ENCODE peak calls at places on chromosomes 13 and 19, in four cellular contexts. One of them, this sample, is unnamed. For H3K4me1, the result is how much of the 10 kb centered on the place peaks cover.

GRCh38 chr13:55815458-55816033 is 1325.2 kb upstream of the PRR20A start:
- DNase-seq in neural progenitor cell: no peak
- DNase-seq in adrenal gland: no peak
- DNase-seq in left ventricle myocardium inferior: no peak
- DNase-seq in this sample: no peak

GRCh38 chr13:113060557-113061270 is 44.9 kb upstream of the F7 start:
- DNase-seq in neural progenitor cell: no peak
- DNase-seq in adrenal gland: no peak
- DNase-seq in left ventricle myocardium inferior: peak
- DNase-seq in this sample: no peak

GRCh38 chr13:102870677-102871415 is 25.0 kb downstream of the ERCC5 start:
- DNase-seq in neural progenitor cell: peak
- DNase-seq in adrenal gland: peak
- DNase-seq in left ventricle myocardium inferior: peak
- DNase-seq in this sample: peak

GRCh38 chr13:41060723-41061074 is 610 bp upstream of the WBP4 start:
- DNase-seq in neural progenitor cell: peak
- DNase-seq in adrenal gland: peak
- DNase-seq in left ventricle myocardium inferior: peak
- DNase-seq in this sample: peak

GRCh38 chr19:44816301-44816700 is 7.4 kb downstream of the BCAM start:
- DNase-seq in neural progenitor cell: no peak
- DNase-seq in adrenal gland: no peak
- DNase-seq in left ventricle myocardium inferior: no peak
- DNase-seq in this sample: no peak

GRCh38 chr13:40776681-40777165 is 5.7 kb upstream of the MRPS31 start:
- DNase-seq in neural progenitor cell: no peak
- DNase-seq in adrenal gland: no peak
- DNase-seq in left ventricle myocardium inferior: no peak
- DNase-seq in this sample: peak

GRCh38 chr13:24288870-24289269 is 20.5 kb upstream of the C1QTNF9 start:
- DNase-seq in neural progenitor cell: no peak
- DNase-seq in adrenal gland: no peak
- DNase-seq in left ventricle myocardium inferior: no peak
- DNase-seq in this sample: no peak

GRCh38 chr13:84137292-84137691 is 255.0 kb upstream of the SLITRK1 start:
- DNase-seq in neural progenitor cell: no peak
- DNase-seq in adrenal gland: no peak
- DNase-seq in left ventricle myocardium inferior: no peak
- DNase-seq in this sample: no peak

GRCh38 chr13:76717092-76717491 is 169.1 kb downstream of the KCTD12 start:
- DNase-seq in neural progenitor cell: no peak
- DNase-seq in adrenal gland: peak
- DNase-seq in left ventricle myocardium inferior: no peak
- DNase-seq in this sample: no peak

GRCh38 chr13:85266331-85266730 is 532.9 kb downstream of the SLITRK6 start:
- DNase-seq in neural progenitor cell: no peak
- DNase-seq in adrenal gland: no peak
- DNase-seq in left ventricle myocardium inferior: no peak
- DNase-seq in this sample: no peak

GRCh38 chr13:20195846-20196245 is 3.1 kb upstream of the GJB2 start:
- DNase-seq in neural progenitor cell: no peak
- DNase-seq in adrenal gland: no peak
- DNase-seq in left ventricle myocardium inferior: no peak
- DNase-seq in this sample: no peak

GRCh38 chr19:4991996-4992698 is 23.2 kb downstream of the KDM4B start:
- DNase-seq in neural progenitor cell: no peak
- DNase-seq in adrenal gland: peak
- DNase-seq in left ventricle myocardium inferior: no peak
- DNase-seq in this sample: no peak

GRCh38 chr19:34351382-34351802 is 13.6 kb upstream of the GPI start:
- DNase-seq in neural progenitor cell: no peak
- DNase-seq in adrenal gland: peak
- DNase-seq in left ventricle myocardium inferior: no peak
- DNase-seq in this sample: no peak

GRCh38 chr19:41364546-41365391 is 820 bp upstream of the B9D2 start:
- DNase-seq in neural progenitor cell: no peak
- DNase-seq in adrenal gland: no peak
- DNase-seq in left ventricle myocardium inferior: no peak
- DNase-seq in this sample: no peak

GRCh38 chr13:99606322-99607089 is 105.2 kb downstream of the TM9SF2 start:
- DNase-seq in neural progenitor cell: peak
- DNase-seq in adrenal gland: peak
- DNase-seq in left ventricle myocardium inferior: peak
- DNase-seq in this sample: peak

GRCh38 chr13:98878421-98879126 is 99.3 kb downstream of the DOCK9 start:
- DNase-seq in neural progenitor cell: no peak
- DNase-seq in adrenal gland: no peak
- DNase-seq in left ventricle myocardium inferior: no peak
- DNase-seq in this sample: no peak

GRCh38 chr19:34577531-34578101 is 96.1 kb downstream of the WTIP start:
- DNase-seq in neural progenitor cell: peak
- DNase-seq in adrenal gland: no peak
- DNase-seq in left ventricle myocardium inferior: no peak
- DNase-seq in this sample: no peak

GRCh38 chr19:30360378-30361106 is 11.6 kb upstream of the ZNF536 start:
- DNase-seq in neural progenitor cell: peak
- DNase-seq in adrenal gland: no peak
- DNase-seq in left ventricle myocardium inferior: no peak
- DNase-seq in this sample: no peak

GRCh38 chr13:20144141-20144850 is 16.6 kb downstream of the GJA3 start:
- DNase-seq in neural progenitor cell: no peak
- DNase-seq in adrenal gland: no peak
- DNase-seq in left ventricle myocardium inferior: no peak
- DNase-seq in this sample: no peak

GRCh38 chr13:59269476-59269875 is 894.3 kb downstream of the DIAPH3 start:
- DNase-seq in neural progenitor cell: no peak
- DNase-seq in adrenal gland: no peak
- DNase-seq in left ventricle myocardium inferior: no peak
- DNase-seq in this sample: no peak

DNA sequence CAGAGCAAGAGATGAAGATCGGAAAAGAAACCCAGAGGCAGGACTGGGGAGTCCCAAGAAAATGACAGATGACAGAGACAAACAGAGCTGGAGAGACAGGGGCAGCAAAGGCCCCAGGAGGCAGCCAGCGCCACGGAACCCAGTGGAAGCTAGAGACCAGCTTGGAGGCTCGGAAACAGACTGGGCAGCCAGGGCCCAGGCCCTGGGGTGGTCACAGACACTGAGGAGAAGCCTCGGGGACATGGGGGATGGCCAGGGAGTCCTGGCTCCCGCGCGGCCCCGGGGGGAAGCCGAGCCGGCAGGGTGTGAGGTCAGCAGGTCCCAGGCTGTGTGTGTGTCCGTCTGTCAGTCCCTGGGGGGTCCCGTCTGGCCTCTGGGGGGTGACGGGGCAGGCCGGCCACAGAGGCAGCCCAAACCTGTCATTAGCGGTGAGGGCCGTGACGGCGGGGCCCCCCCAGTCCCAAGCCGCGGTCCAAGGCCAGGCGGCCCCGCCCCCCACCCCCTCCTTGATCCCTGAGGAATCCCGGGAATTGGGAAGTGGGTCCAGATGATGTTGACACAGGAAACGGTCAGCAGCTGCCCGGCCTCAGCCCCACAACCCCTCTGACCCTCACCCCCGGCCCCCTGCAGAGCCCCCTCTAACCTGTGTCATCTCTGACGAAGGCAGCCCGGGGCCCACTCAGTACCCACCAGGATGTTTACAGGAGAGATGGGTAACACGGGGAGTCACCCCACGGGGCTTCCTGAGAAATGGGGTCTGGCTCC is 2.5 kb upstream of the TMEM190 start:
- DNase-seq in neural progenitor cell: peak
- DNase-seq in adrenal gland: no peak
- DNase-seq in left ventricle myocardium inferior: no peak
- DNase-seq in this sample: no peak
- H3K27ac ChIP-seq in neural progenitor cell: no peak
- H3K27ac ChIP-seq in adrenal gland: no peak
- H3K27ac ChIP-seq in left ventricle myocardium inferior: no peak
- H3K27ac ChIP-seq in this sample: no peak

GRCh38 chr13:50867641-50867952 is 24.1 kb upstream of the DLEU7 start:
- DNase-seq in neural progenitor cell: peak
- DNase-seq in adrenal gland: no peak
- DNase-seq in left ventricle myocardium inferior: no peak
- DNase-seq in this sample: no peak

GRCh38 chr13:50866817-50867640 is 23.5 kb upstream of the DLEU7 start:
- DNase-seq in neural progenitor cell: no peak
- DNase-seq in adrenal gland: no peak
- DNase-seq in left ventricle myocardium inferior: no peak
- DNase-seq in this sample: no peak

DNA sequence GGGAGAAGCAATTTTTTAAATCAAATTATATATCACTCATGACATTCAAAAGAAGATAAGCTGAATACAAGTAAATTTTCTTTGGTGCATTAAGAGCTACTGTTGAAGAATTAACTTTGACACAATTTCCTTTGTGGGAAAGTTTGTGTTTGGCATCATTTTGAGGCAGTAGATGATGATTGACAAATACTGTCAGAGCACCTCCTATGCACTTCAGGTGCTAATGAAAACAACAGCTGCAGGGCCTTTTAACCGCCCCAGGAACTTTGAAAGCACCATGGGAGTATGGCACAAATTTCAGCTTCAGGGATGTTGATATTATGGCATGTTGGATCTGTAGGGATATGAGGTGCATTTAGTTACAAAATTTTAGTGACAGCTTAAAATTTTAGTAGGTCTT is 21.0 kb upstream of the DLEU7 start:
- DNase-seq in neural progenitor cell: no peak
- DNase-seq in adrenal gland: no peak
- DNase-seq in left ventricle myocardium inferior: no peak
- DNase-seq in this sample: no peak
- H3K4me1 ChIP-seq in neural progenitor cell: under half
- H3K4me1 ChIP-seq in adrenal gland: under half
- H3K4me1 ChIP-seq in left ventricle myocardium inferior: under half
- H3K4me1 ChIP-seq in this sample: under half

GRCh38 chr19:28465317-28466086 is 747.4 kb downstream of the UQCRFS1 start:
- DNase-seq in neural progenitor cell: no peak
- DNase-seq in adrenal gland: no peak
- DNase-seq in left ventricle myocardium inferior: no peak
- DNase-seq in this sample: no peak
- H3K4me3 ChIP-seq in neural progenitor cell: no peak
- H3K4me3 ChIP-seq in adrenal gland: no peak
- H3K4me3 ChIP-seq in left ventricle myocardium inferior: no peak
- H3K4me3 ChIP-seq in this sample: no peak

GRCh38 chr13:43737524-43737923 is 49.2 kb downstream of the ENOX1 start:
- DNase-seq in neural progenitor cell: no peak
- DNase-seq in adrenal gland: no peak
- DNase-seq in left ventricle myocardium inferior: no peak
- DNase-seq in this sample: no peak
- H3K27ac ChIP-seq in neural progenitor cell: no peak
- H3K27ac ChIP-seq in adrenal gland: no peak
- H3K27ac ChIP-seq in left ventricle myocardium inferior: no peak
- H3K27ac ChIP-seq in this sample: no peak

GRCh38 chr19:7415857-7416371 is 67.2 kb downstream of the ARHGEF18 start:
- DNase-seq in neural progenitor cell: no peak
- DNase-seq in adrenal gland: no peak
- DNase-seq in left ventricle myocardium inferior: no peak
- DNase-seq in this sample: no peak

GRCh38 chr19:7415163-7415856 is 66.6 kb downstream of the ARHGEF18 start:
- DNase-seq in neural progenitor cell: no peak
- DNase-seq in adrenal gland: no peak
- DNase-seq in left ventricle myocardium inferior: no peak
- DNase-seq in this sample: no peak

GRCh38 chr19:7417671-7418324 is 69.1 kb downstream of the ARHGEF18 start:
- DNase-seq in neural progenitor cell: no peak
- DNase-seq in adrenal gland: no peak
- DNase-seq in left ventricle myocardium inferior: no peak
- DNase-seq in this sample: no peak

GRCh38 chr19:7410946-7411345 is 62.2 kb downstream of the ARHGEF18 start:
- DNase-seq in neural progenitor cell: no peak
- DNase-seq in adrenal gland: no peak
- DNase-seq in left ventricle myocardium inferior: no peak
- DNase-seq in this sample: no peak

DNA sequence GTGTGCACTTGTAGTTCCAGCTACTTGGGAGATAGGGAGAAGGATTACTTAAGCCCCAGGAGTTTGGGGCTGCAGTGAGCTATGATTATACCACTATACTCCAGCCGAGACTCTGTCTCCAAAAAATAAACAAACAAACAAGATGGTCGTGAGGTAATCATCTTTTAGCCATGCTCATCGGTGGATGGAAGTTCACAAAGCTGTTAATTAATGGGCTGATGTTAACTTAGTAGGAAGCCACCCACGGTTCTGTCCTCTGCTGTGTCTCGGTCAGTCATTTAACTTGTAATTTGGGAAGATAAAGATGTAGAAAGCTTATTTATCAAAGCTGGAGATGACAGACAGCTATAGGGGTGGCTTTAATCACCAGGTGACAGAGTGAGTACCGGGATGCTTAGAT is 64.9 kb downstream of the ARHGEF18 start:
- DNase-seq in neural progenitor cell: no peak
- DNase-seq in adrenal gland: no peak
- DNase-seq in left ventricle myocardium inferior: no peak
- DNase-seq in this sample: no peak
- H3K4me1 ChIP-seq in neural progenitor cell: under half
- H3K4me1 ChIP-seq in adrenal gland: under half
- H3K4me1 ChIP-seq in left ventricle myocardium inferior: under half
- H3K4me1 ChIP-seq in this sample: under half